ENCODE peak calls at places on chromosomes 11 and 22, in four cellular contexts. J, I, V and P are unnamed samples.

GRCh38 chr11:31499576-31500178 is 9.7 kb downstream of the IMMP1L start:
- DNase-seq in J (no peak), I (no peak), V (no peak), P (no peak)

GRCh38 chr11:10505278-10506012 is 35.5 kb downstream of the RNF141 start:
- DNase-seq in J (no peak), I (no peak), V (no peak), P (no peak)

GRCh38 chr11:5679811-5680210 is 5.1 kb downstream of the TRIM5 start:
- DNase-seq in J (no peak), I (no peak), V (no peak), P (no peak)

GRCh38 chr11:119691020-119691666 is 37.9 kb downstream of the NECTIN1 start:
- DNase-seq in J (no peak), I (peak; percentile 38), V (no peak), P (no peak)

GRCh38 chr22:42747701-42748513 is 27.2 kb upstream of the A4GALT start:
- DNase-seq in J (no peak), I (no peak), V (no peak), P (no peak)

GRCh38 chr11:46277623-46278386 is at the start of gene CREB3L1:
- DNase-seq in J (no peak), I (no peak), V (no peak), P (peak; percentile 72)

GRCh38 chr11:119624102-119624615 is 104.8 kb downstream of the NECTIN1 start:
- DNase-seq in J (no peak), I (no peak), V (no peak), P (no peak)

GRCh38 chr22:44746836-44747519 is 5.4 kb upstream of the ARHGAP8 start:
- DNase-seq in J (no peak), I (no peak), V (no peak), P (no peak)

GRCh38 chr11:117909611-117910382 is 19.4 kb downstream of the TMPRSS13 start:
- DNase-seq in J (no peak), I (no peak), V (no peak), P (peak; percentile 27)

GRCh38 chr11:58796333-58797049 is 48.0 kb downstream of the GLYATL2 start:
- DNase-seq in J (no peak), I (no peak), V (no peak), P (no peak)

GRCh38 chr11:76218449-76219206 is 12.3 kb upstream of the WNT11 start:
- DNase-seq in J (no peak), I (no peak), V (no peak), P (peak; percentile 26)

GRCh38 chr11:8263769-8264410 is at the start of gene LMO1:
- DNase-seq in J (peak; percentile 43), I (peak; percentile 69), V (peak; percentile 24), P (peak; percentile 83)

GRCh38 chr11:109285465-109285864 is 136.5 kb upstream of the C11orf87 start:
- DNase-seq in J (no peak), I (no peak), V (no peak), P (no peak)

GRCh38 chr22:23180893-23181762 is 819 bp downstream of the BCR start:
- DNase-seq in J (no peak), I (no peak), V (no peak), P (no peak)

GRCh38 chr22:20571078-20571503 is 63.7 kb downstream of the MED15 start:
- DNase-seq in J (no peak), I (no peak), V (no peak), P (no peak)

GRCh38 chr22:27561301-27561820 is 240.2 kb downstream of the MN1 start:
- DNase-seq in J (no peak), I (no peak), V (no peak), P (no peak)

GRCh38 chr11:73747762-73748161 is 13.1 kb downstream of the RAB6A start:
- DNase-seq in J (no peak), I (no peak), V (no peak), P (no peak)

GRCh38 chr22:24996420-24996952 is 44.0 kb downstream of the KIAA1671 start:
- DNase-seq in J (no peak), I (no peak), V (no peak), P (no peak)

GRCh38 chr22:48890693-48891554 is 936.7 kb downstream of the BRD1 start:
- DNase-seq in J (no peak), I (no peak), V (no peak), P (no peak)

GRCh38 chr11:46463701-46464100 is 72.1 kb upstream of the CHRM4 start:
- DNase-seq in J (no peak), I (no peak), V (no peak), P (no peak)

GRCh38 chr11:113519989-113520613 is 44.9 kb upstream of the DRD2 start:
- DNase-seq in J (no peak), I (no peak), V (no peak), P (no peak)

GRCh38 chr22:36986242-36986821 is 32.9 kb downstream of the TST start:
- DNase-seq in J (no peak), I (no peak), V (no peak), P (no peak)

GRCh38 chr22:29165336-29166060 is 40.2 kb upstream of the EMID1 start:
- DNase-seq in J (no peak), I (no peak), V (no peak), P (no peak)

GRCh38 chr11:60798631-60799030 is 13.5 kb downstream of the MS4A10 start:
- DNase-seq in J (no peak), I (no peak), V (no peak), P (no peak)

GRCh38 chr22:45462034-45462655 is 40.5 kb upstream of the FBLN1 start:
- DNase-seq in J (no peak), I (no peak), V (no peak), P (no peak)

GRCh38 chr11:13384837-13385417 is 78.1 kb downstream of the BTBD10 start:
- DNase-seq in J (no peak), I (peak; percentile 28), V (peak; percentile 21), P (no peak)

GRCh38 chr11:86138958-86139357 is 70.1 kb upstream of the PICALM start:
- DNase-seq in J (no peak), I (no peak), V (no peak), P (no peak)